ENCODE peak calls at places on chromosome 17, in five cellular contexts. L is smooth muscle cell of the brain vasculature, M is psoas muscle, E is posterior cingulate gyrus, O is iris pigment epithelial cell. K is an unnamed sample.

GRCh38 chr17:58358408-58359172 is 6.6 kb upstream of the SUPT4H1 start:
- DNase-seq in L (no peak), O (no peak), M (no peak), E (no peak), K (no peak)

GRCh38 chr17:68509151-68510057 is 2.8 kb upstream of the PRKAR1A start:
- DNase-seq in L (no peak), O (no peak), M (peak; percentile 79), E (no peak), K (no peak)

GRCh38 chr17:39629894-39630293 is 3.1 kb downstream of the PPP1R1B start:
- DNase-seq in L (no peak), E (no peak), M (no peak), O (no peak), K (no peak)

GRCh38 chr17:31532161-31532515 is 140.7 kb downstream of the RAB11FIP4 start:
- DNase-seq in L (no peak), O (no peak), E (no peak), M (no peak), K (no peak)

GRCh38 chr17:46182961-46183360 is 10.3 kb downstream of the KANSL1 start:
- DNase-seq in O (no peak), L (no peak), E (no peak), M (no peak), K (no peak)

GRCh38 chr17:27038676-27039075 is 255.2 kb upstream of the WSB1 start:
- DNase-seq in M (no peak), E (no peak), O (no peak), L (no peak), K (no peak)

GRCh38 chr17:60314423-60314822 is 77.5 kb downstream of the USP32 start:
- DNase-seq in E (no peak), M (no peak), L (no peak), O (no peak), K (no peak)

GRCh38 chr17:57732062-57732461 is 13.0 kb downstream of the CCDC182 start:
- DNase-seq in L (no peak), O (no peak), E (no peak), M (no peak), K (no peak)

GRCh38 chr17:14092808-14093207 is 23.5 kb downstream of the COX10 start:
- DNase-seq in L (no peak), M (no peak), E (no peak), O (no peak), K (no peak)

GRCh38 chr17:41529491-41529915 is 1.4 kb upstream of the KRT19 start:
- DNase-seq in L (no peak), M (no peak), E (no peak), O (no peak), K (no peak)

GRCh38 chr17:13594310-13594709 is 7.4 kb downstream of the HS3ST3A1 start:
- DNase-seq in O (no peak), L (no peak), M (no peak), E (no peak), K (no peak)

GRCh38 chr17:76142044-76143041 is 1.3 kb upstream of the FOXJ1 start:
- DNase-seq in L (no peak), M (no peak), E (no peak), O (no peak), K (no peak)

GRCh38 chr17:38428643-38429371 is 543 bp downstream of the ARHGAP23 start:
- DNase-seq in O (no peak), E (peak; percentile 76), L (no peak), M (peak; percentile 73), K (no peak)

GRCh38 chr17:40499551-40500189 is 1.8 kb downstream of the TNS4 start:
- DNase-seq in M (peak; percentile 87), O (peak; percentile 55), E (peak; percentile 29), L (no peak), K (peak; percentile 96)

GRCh38 chr17:82949984-82950383 is 110.2 kb upstream of the ZNF750 start:
- DNase-seq in L (no peak), M (peak; percentile 3), E (no peak), O (no peak), K (no peak)

GRCh38 chr17:42111265-42111636 is 1.3 kb downstream of the DHX58 start:
- DNase-seq in L (no peak), E (no peak), M (no peak), O (no peak), K (no peak)

GRCh38 chr17:44202756-44203155 is 3.1 kb upstream of the ATXN7L3 start:
- DNase-seq in O (no peak), E (no peak), M (no peak), L (no peak), K (no peak)

GRCh38 chr17:17269926-17270773 is 10.9 kb downstream of the COPS3 start:
- DNase-seq in O (no peak), L (no peak), M (no peak), E (no peak), K (no peak)

GRCh38 chr17:67027031-67027628 is 17.2 kb upstream of the CACNG1 start:
- DNase-seq in O (peak; percentile 21), E (no peak), L (no peak), M (no peak), K (no peak)

GRCh38 chr17:50872710-50873424 is 6.7 kb upstream of the TOB1 start:
- DNase-seq in O (peak; percentile 16), E (no peak), L (no peak), M (peak; percentile 48), K (peak; percentile 35)

GRCh38 chr17:32627233-32628008 is 140.6 kb downstream of the CDK5R1 start:
- DNase-seq in O (peak; percentile 5), M (no peak), L (no peak), E (peak; percentile 68), K (no peak)

K was measured in prostate gland.